ENCODE peak calls at places on chromosomes 6 and 20, in five cellular contexts. K is DND-41, U is foreskin fibroblast, X is suprapubic skin, L is tibial nerve. M is an unnamed sample.
A peak's percentile ranks its signal among the peaks of the same experiment; 100 is the strongest.

GRCh38 chr6:147868493-147869222 is 360.2 kb downstream of the SAMD5 start:
- DNase-seq in K (no peak), U (peak; percentile 63), X (no peak), L (no peak), M (no peak)

GRCh38 chr6:53752856-53753255 is 41.9 kb upstream of the LRRC1 start:
- DNase-seq in X (no peak), K (no peak), U (peak; percentile 24), L (no peak), M (no peak)

GRCh38 chr6:169527306-169527705 is 174.5 kb downstream of the WDR27 start:
- DNase-seq in L (no peak), K (no peak), X (no peak), U (peak; percentile 82), M (no peak)

GRCh38 chr6:6005467-6006427 is 978 bp downstream of the NRN1 start:
- DNase-seq in K (no peak), X (no peak), U (no peak), L (no peak), M (no peak)

GRCh38 chr6:2863901-2864300 is 22.2 kb upstream of the SERPINB1 start:
- DNase-seq in X (no peak), U (no peak), K (no peak), L (no peak), M (peak; percentile 53)

GRCh38 chr6:114418304-114418972 is 75.6 kb upstream of the HS3ST5 start:
- DNase-seq in K (no peak), X (no peak), U (no peak), L (no peak), M (no peak)

GRCh38 chr6:7805828-7806227 is 79.9 kb downstream of the BMP6 start:
- DNase-seq in U (no peak), X (no peak), L (no peak), K (no peak), M (no peak)

GRCh38 chr20:17471606-17472187 is 59.5 kb downstream of the BFSP1 start:
- DNase-seq in X (no peak), L (no peak), K (no peak), U (no peak), M (peak; percentile 63)

GRCh38 chr6:37503486-37503980 is 3.8 kb upstream of the CCDC167 start:
- DNase-seq in U (no peak), L (no peak), K (no peak), X (no peak), M (no peak)

GRCh38 chr6:7912736-7913517 is 2.3 kb upstream of the TXNDC5 start:
- DNase-seq in K (no peak), L (no peak), X (no peak), U (no peak), M (no peak)

GRCh38 chr6:128882991-128883571 is at the start of gene LAMA2:
- DNase-seq in U (peak; percentile 84), X (peak; percentile 91), L (peak; percentile 77), K (no peak), M (peak; percentile 87)

GRCh38 chr6:5671162-5671561 is 335.6 kb downstream of the NRN1 start:
- DNase-seq in U (peak; percentile 58), L (no peak), X (no peak), K (peak; percentile 36), M (no peak)

GRCh38 chr6:2641044-2641673 is 109.6 kb downstream of the MYLK4 start:
- DNase-seq in U (no peak), K (no peak), X (no peak), L (no peak), M (no peak)

GRCh38 chr6:39593644-39594043 is 131.6 kb downstream of the KIF6 start:
- DNase-seq in U (peak; percentile 8), L (no peak), K (no peak), X (no peak), M (no peak)

GRCh38 chr20:24296477-24297380 is 172.7 kb upstream of the SYNDIG1 start:
- DNase-seq in X (no peak), U (no peak), L (no peak), K (no peak), M (no peak)

GRCh38 chr6:84466521-84466920 is 239.1 kb upstream of the CEP162 start:
- DNase-seq in X (no peak), U (peak; percentile 86), K (no peak), L (no peak), M (no peak)

GRCh38 chr20:44624743-44625271 is 26.7 kb downstream of the ADA start:
- DNase-seq in U (no peak), K (no peak), X (no peak), L (no peak), M (no peak)
- TF ChIP-seq CTCF in U (no peak), K (no peak), X (no peak), L (no peak), M (no peak)

GRCh38 chr6:158565122-158565429 is 5.2 kb downstream of the TMEM181 start:
- DNase-seq in L (no peak), K (no peak), U (no peak), X (no peak), M (no peak)

GRCh38 chr6:158567152-158567551 is 7.3 kb downstream of the TMEM181 start:
- DNase-seq in L (no peak), X (no peak), U (no peak), K (no peak), M (no peak)

GRCh38 chr6:158564243-158565121 is 4.6 kb downstream of the TMEM181 start:
- DNase-seq in L (no peak), U (no peak), X (no peak), K (no peak), M (no peak)

GRCh38 chr6:158566207-158566818 is 6.4 kb downstream of the TMEM181 start:
- DNase-seq in X (no peak), U (no peak), L (no peak), K (no peak), M (no peak)

DNA sequence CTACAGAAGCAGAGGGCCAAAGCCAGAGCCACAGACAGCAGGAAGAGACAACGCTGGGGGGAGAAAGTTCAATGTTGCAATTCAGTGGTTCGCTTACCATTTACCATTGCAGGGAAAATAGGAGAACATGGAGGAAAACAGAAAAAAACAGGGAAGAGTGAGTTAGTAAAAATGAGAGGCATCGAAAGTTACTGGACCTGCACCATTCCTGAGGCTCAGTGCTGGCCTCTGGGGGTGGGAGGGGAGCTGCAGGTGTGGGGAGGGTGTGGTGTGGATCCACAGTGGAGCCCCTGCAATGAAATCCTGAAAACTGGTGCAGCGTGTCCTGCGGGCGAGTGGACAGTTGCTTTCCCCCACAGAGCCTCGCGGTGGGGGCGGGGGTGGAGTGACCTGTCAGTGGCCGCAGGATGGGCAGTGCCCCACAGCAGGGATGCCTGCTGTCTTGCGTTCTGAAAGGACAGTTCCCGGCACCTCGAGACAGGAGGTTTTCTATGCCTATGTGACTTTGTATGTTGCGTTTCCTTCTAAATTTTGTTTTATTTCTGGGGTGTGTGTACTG is 5.7 kb downstream of the TMEM181 start:
- DNase-seq in U (no peak), X (no peak), L (no peak), K (no peak), M (no peak)
- TF ChIP-seq CTCF in U (no peak), X (no peak), L (no peak), K (peak; percentile 31), M (no peak)

GRCh38 chr6:66931787-66932186 is 1224.8 kb upstream of the EYS start:
- DNase-seq in L (no peak), X (no peak), K (no peak), U (no peak), M (no peak)

GRCh38 chr6:66930559-66931290 is 1223.7 kb upstream of the EYS start:
- DNase-seq in U (peak; percentile 81), K (no peak), L (no peak), X (no peak), M (no peak)

GRCh38 chr6:66926060-66926459 is 1219.0 kb upstream of the EYS start:
- DNase-seq in X (no peak), K (no peak), L (no peak), U (peak; percentile 11), M (no peak)
- TF ChIP-seq CTCF in X (no peak), K (no peak), L (no peak), U (no peak), M (peak; percentile 48)

GRCh38 chr6:99458319-99458718 is 33.2 kb upstream of the PNISR start:
- DNase-seq in U (peak; percentile 36), K (no peak), X (no peak), L (no peak), M (no peak)
- TF ChIP-seq CTCF in U (peak; percentile 24), K (peak; percentile 47), X (no peak), L (peak; percentile 8), M (peak; percentile 21)

GRCh38 chr20:21029356-21029755 is 76.8 kb downstream of the LINC00237 start:
- DNase-seq in U (no peak), L (no peak), X (no peak), K (no peak), M (no peak)
- TF ChIP-seq CTCF in U (no peak), L (no peak), X (no peak), K (no peak), M (no peak)

DNA sequence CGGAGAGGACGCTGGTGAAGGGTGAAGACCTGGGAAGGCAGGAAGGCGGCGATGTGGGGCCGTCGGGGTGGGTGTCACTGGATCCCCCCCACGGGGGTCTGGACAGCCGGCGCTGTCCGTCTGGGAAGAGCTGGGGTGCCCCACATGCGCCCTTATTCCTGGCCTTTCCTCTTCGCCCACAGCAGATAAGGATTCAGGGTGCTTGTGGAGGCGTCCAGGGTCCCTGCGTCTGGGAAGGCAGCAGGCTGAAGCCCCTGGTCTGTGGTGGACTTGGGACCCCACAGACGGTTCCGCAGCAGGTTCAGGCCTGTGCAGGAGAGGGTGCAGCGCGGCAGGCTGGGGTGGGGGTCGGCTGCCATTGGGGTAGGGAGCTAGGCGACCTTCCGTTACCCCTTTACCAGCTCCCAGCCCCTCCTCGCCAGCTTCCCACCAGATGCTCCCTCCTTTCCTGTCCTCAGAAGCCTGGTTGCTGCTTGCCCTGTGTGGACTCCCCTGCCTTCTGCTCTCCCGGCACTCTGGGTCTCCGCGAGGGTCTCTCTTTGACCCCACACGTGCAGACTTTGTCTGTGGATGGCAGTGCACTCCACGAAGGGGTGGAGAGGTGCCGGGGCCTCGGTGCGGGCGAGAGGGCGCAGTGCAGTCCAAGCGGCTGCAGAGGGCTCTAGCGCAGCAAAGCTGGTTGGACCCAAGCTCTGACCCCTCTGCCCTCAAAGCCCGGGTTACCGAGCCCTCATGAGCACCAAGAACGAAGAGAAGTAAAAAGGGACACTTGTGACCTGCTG is 2.1 kb upstream of the GATA5 start:
- DNase-seq in L (no peak), X (no peak), U (no peak), K (no peak), M (no peak)
- TF ChIP-seq CTCF in L (no peak), X (no peak), U (no peak), K (peak; percentile 25), M (no peak)

DNA sequence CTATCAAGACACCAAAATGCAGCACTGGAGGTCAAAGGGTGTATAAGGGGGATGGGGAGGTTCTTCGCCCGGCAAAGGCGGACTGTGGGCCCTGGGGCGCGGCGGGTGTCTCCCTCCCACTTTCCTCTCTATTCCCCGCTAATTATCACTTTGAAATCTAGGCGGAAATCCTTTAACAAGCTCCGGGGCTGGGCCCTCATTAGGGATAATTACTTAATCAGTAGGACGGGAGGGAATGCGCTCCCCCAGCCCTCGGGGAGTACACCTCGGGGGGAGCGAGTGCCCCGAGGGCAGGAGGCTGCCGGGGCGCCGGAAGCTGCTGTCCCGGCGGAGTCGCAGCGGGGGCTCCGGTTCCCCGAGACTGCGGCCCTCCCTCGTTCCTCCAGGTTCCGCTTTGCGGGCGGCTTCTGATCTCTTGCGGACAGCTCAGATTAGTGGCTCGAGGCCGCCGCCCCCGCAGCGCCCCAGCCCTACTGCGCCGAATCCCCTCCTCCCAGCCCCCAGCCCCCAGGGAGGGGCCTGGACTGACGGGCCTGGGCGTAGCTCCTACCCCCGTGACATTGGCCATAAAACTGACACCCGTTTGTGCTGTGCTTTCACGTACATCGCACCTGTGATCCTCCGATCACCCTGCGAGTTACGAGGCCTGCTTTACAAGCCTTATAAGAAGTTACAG is 14.7 kb downstream of the MUCL3 start:
- DNase-seq in L (no peak), U (peak; percentile 71), K (peak; percentile 80), X (peak; percentile 83), M (no peak)
- TF ChIP-seq CTCF in L (no peak), U (no peak), K (no peak), X (no peak), M (no peak)

GRCh38 chr6:133895573-133896343 is 6.8 kb downstream of the TCF21 start:
- DNase-seq in K (no peak), X (no peak), L (no peak), U (peak; percentile 65), M (no peak)
- TF ChIP-seq CTCF in K (no peak), X (no peak), L (no peak), U (no peak), M (no peak)